ENCODE peak calls at places on chromosomes 6 and 20, in eight cellular contexts. B is astrocyte of the cerebellum; J is AG04450; Z is cardiac fibroblast; R is HCT116; O is lower lobe of right lung; P is CD8-positive, alpha-beta T cell; T is IMR-90. I is an unnamed sample.

GRCh38 chr20:23086056-23086551 is at the start of gene CD93:
- DNase-seq in B (no peak), J (no peak), Z (peak), R (no peak), O (peak), P (no peak), T (peak), I (no peak)

GRCh38 chr20:38730989-38731737 is 6.9 kb downstream of the SLC32A1 start:
- DNase-seq in B (no peak), J (no peak), Z (peak), R (peak), O (peak), P (peak), T (peak), I (no peak)

GRCh38 chr6:139240161-139241010 is 51.4 kb downstream of the TXLNB start:
- DNase-seq in B (peak), J (peak), Z (peak), R (no peak), O (no peak), P (no peak), T (peak), I (no peak)

GRCh38 chr6:13355043-13355945 is 27.0 kb upstream of the TBC1D7 start:
- DNase-seq in B (peak), J (peak), Z (peak), R (peak), O (no peak), P (no peak), T (peak), I (peak)

GRCh38 chr20:32839227-32839981 is 19.3 kb upstream of the EFCAB8 start:
- DNase-seq in B (no peak), J (no peak), Z (no peak), R (no peak), O (no peak), P (no peak), T (no peak), I (no peak)

GRCh38 chr6:159602370-159603185 is 90.5 kb downstream of the SOD2 start:
- DNase-seq in B (peak), J (no peak), Z (no peak), R (no peak), O (no peak), P (no peak), T (no peak), I (no peak)

GRCh38 chr20:18624948-18625347 is 37.1 kb downstream of the DTD1 start:
- DNase-seq in B (no peak), J (no peak), Z (no peak), R (no peak), O (no peak), P (no peak), T (no peak), I (no peak)

GRCh38 chr6:111657146-111657545 is 51.5 kb upstream of the TRAF3IP2 start:
- DNase-seq in B (no peak), J (no peak), Z (peak), R (no peak), O (no peak), P (no peak), T (peak), I (peak)

GRCh38 chr20:24208652-24209051 is 220.1 kb upstream of the GGTLC1 start:
- DNase-seq in B (no peak), J (no peak), Z (no peak), R (no peak), O (no peak), P (no peak), T (no peak), I (no peak)

GRCh38 chr6:13331516-13332348 is 3.4 kb upstream of the TBC1D7 start:
- DNase-seq in B (no peak), J (no peak), Z (peak), R (peak), O (no peak), P (no peak), T (peak), I (no peak)

GRCh38 chr6:94052754-94053153 is 633.4 kb upstream of the EPHA7 start:
- DNase-seq in B (no peak), J (no peak), Z (peak), R (no peak), O (no peak), P (no peak), T (no peak), I (no peak)

GRCh38 chr6:119604124-119604523 is 254.6 kb upstream of the MAN1A1 start:
- DNase-seq in B (no peak), J (no peak), Z (no peak), R (no peak), O (no peak), P (no peak), T (no peak), I (no peak)

GRCh38 chr20:59064214-59064722 is 21.7 kb upstream of the PRELID3B start:
- DNase-seq in B (no peak), J (no peak), Z (no peak), R (no peak), O (no peak), P (no peak), T (no peak), I (no peak)

GRCh38 chr20:63381781-63382431 is 20.8 kb upstream of the CHRNA4 start:
- DNase-seq in B (no peak), J (no peak), Z (peak), R (no peak), O (no peak), P (no peak), T (no peak), I (no peak)

GRCh38 chr6:98985391-98985790 is 37.6 kb upstream of the FBXL4 start:
- DNase-seq in B (no peak), J (no peak), Z (no peak), R (no peak), O (no peak), P (no peak), T (no peak), I (no peak)

GRCh38 chr20:19761853-19762252 is 3.8 kb downstream of the RIN2 start:
- DNase-seq in B (no peak), J (no peak), Z (no peak), R (no peak), O (no peak), P (no peak), T (no peak), I (no peak)

GRCh38 chr6:137588472-137588871 is 94.3 kb upstream of the OLIG3 start:
- DNase-seq in B (no peak), J (no peak), Z (no peak), R (no peak), O (no peak), P (no peak), T (no peak), I (no peak)

GRCh38 chr20:7859371-7859802 is 80.9 kb downstream of the HAO1 start:
- DNase-seq in B (peak), J (no peak), Z (peak), R (no peak), O (no peak), P (no peak), T (peak), I (peak)

GRCh38 chr6:2970034-2970685 is 1.2 kb downstream of the SERPINB6 start:
- DNase-seq in B (no peak), J (no peak), Z (peak), R (no peak), O (no peak), P (no peak), T (peak), I (no peak)

GRCh38 chr20:24786096-24786495 is 163.0 kb upstream of the CST7 start:
- DNase-seq in B (no peak), J (no peak), Z (no peak), R (no peak), O (peak), P (no peak), T (no peak), I (no peak)

GRCh38 chr6:56770011-56770520 is 127.4 kb upstream of the DST start:
- DNase-seq in B (no peak), J (no peak), Z (no peak), R (no peak), O (no peak), P (no peak), T (peak), I (no peak)

GRCh38 chr6:4280031-4280430 is 144.7 kb upstream of the ECI2 start:
- DNase-seq in B (no peak), J (no peak), Z (no peak), R (no peak), O (no peak), P (no peak), T (no peak), I (no peak)

GRCh38 chr6:45696738-45697137 is 318.9 kb downstream of the CLIC5 start:
- DNase-seq in B (no peak), J (no peak), Z (no peak), R (no peak), O (no peak), P (no peak), T (no peak), I (no peak)

GRCh38 chr6:40715501-40716403 is 128.6 kb upstream of the LRFN2 start:
- DNase-seq in B (no peak), J (no peak), Z (no peak), R (no peak), O (no peak), P (no peak), T (no peak), I (no peak)

GRCh38 chr20:10671850-10672578 is 1.8 kb downstream of the JAG1 start:
- DNase-seq in B (no peak), J (no peak), Z (peak), R (no peak), O (peak), P (no peak), T (peak), I (no peak)

GRCh38 chr6:132084811-132085509 is 133.8 kb upstream of the CCN2 start:
- DNase-seq in B (peak), J (peak), Z (peak), R (no peak), O (no peak), P (no peak), T (peak), I (peak)

GRCh38 chr20:33866398-33867079 is 55.4 kb downstream of the CHMP4B start:
- DNase-seq in B (no peak), J (no peak), Z (no peak), R (no peak), O (no peak), P (no peak), T (no peak), I (no peak)

GRCh38 chr6:168207421-168208175 is 112.0 kb downstream of the DACT2 start:
- DNase-seq in B (no peak), J (no peak), Z (no peak), R (no peak), O (no peak), P (no peak), T (no peak), I (no peak)

GRCh38 chr6:151291145-151292055 is 51.6 kb downstream of the AKAP12 start:
- DNase-seq in B (peak), J (peak), Z (peak), R (no peak), O (no peak), P (no peak), T (peak), I (peak)

GRCh38 chr6:53411451-53411850 is 62.7 kb upstream of the ELOVL5 start:
- DNase-seq in B (no peak), J (no peak), Z (peak), R (no peak), O (no peak), P (no peak), T (peak), I (no peak)

GRCh38 chr20:25248501-25249172 is 752 bp downstream of the PYGB start:
- DNase-seq in B (no peak), J (no peak), Z (peak), R (no peak), O (no peak), P (no peak), T (peak), I (no peak)

GRCh38 chr6:33429745-33430042 is 9.8 kb downstream of the SYNGAP1 start:
- DNase-seq in B (no peak), J (no peak), Z (no peak), R (no peak), O (no peak), P (no peak), T (no peak), I (no peak)

GRCh38 chr6:33428219-33428890 is 8.5 kb downstream of the SYNGAP1 start:
- DNase-seq in B (no peak), J (no peak), Z (peak), R (no peak), O (peak), P (no peak), T (no peak), I (no peak)

GRCh38 chr6:33427585-33428218 is 7.8 kb downstream of the SYNGAP1 start:
- DNase-seq in B (no peak), J (no peak), Z (no peak), R (no peak), O (peak), P (peak), T (no peak), I (no peak)

GRCh38 chr6:33430334-33430733 is 10.5 kb downstream of the SYNGAP1 start:
- DNase-seq in B (no peak), J (no peak), Z (no peak), R (no peak), O (no peak), P (no peak), T (no peak), I (no peak)

DNA sequence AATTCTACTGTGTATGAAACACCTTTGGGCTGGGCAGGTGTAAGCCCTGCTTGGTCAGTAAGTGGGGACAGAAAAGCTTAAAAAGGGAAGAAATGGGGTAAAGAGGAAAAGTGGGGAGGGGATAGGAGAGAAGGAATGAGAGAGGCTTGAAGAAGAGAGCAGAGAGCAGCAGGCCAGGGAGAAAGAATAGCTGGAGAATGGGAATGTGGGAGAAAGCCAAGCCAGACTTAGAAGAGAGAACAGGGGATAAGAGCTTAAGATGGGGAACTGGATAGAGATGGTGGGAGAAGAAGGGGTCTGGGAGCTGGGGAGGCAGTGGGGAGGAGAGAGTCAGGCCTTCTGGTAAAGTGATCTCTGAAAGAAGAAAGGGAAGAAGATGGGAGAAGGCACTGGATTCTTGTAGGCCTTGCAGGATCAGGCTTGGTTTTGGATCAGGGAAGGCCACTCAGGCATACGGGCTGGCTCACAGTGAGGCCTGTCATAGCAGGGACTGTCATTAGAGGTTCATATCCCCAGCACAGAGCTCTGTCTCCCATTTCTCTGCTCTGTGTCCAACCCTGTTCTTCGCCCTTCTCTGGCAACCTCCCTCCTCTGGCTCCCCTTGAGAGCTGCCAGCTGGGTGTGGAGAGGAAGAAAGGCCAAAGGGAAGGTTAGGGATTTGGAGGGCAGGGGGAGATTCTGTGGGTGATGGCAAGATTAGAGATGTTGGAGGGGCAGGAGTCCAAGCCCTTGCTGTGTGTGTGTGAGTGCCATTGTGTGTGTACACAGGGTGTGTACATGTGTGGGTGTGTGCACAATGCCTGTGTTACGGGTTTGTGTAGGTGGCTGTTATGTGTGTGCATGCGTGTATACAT is 9.3 kb downstream of the SYNGAP1 start:
- DNase-seq in B (no peak), J (no peak), Z (no peak), R (no peak), O (no peak), P (no peak), T (no peak), I (no peak)
- H3K4me3 ChIP-seq in B (no peak), J (peak), Z (peak), R (no peak), O (no peak), P (peak), T (no peak), I (peak)

GRCh38 chr6:153002613-153003293 is at the start of gene MTRF1L:
- DNase-seq in B (peak), J (peak), Z (peak), R (peak), O (peak), P (peak), T (peak), I (peak)
- TF ChIP-seq CTCF in B (no peak), J (no peak), Z (no peak), R (no peak), O (no peak), P (no peak), T (no peak), I (no peak)

GRCh38 chr6:36904096-36904495 is 18.3 kb downstream of the C6orf89 start:
- DNase-seq in B (no peak), J (no peak), Z (no peak), R (no peak), O (no peak), P (no peak), T (peak), I (no peak)
- H3K4me3 ChIP-seq in B (no peak), J (no peak), Z (no peak), R (no peak), O (no peak), P (no peak), T (no peak), I (no peak)

GRCh38 chr20:3405696-3406358 is 1.6 kb downstream of the DNAAF9 start:
- DNase-seq in B (no peak), J (no peak), Z (no peak), R (no peak), O (no peak), P (no peak), T (no peak), I (no peak)

GRCh38 chr20:3409417-3409816 is 1.9 kb upstream of the DNAAF9 start:
- DNase-seq in B (no peak), J (no peak), Z (no peak), R (no peak), O (no peak), P (no peak), T (no peak), I (no peak)

GRCh38 chr20:3406481-3407425 is 716 bp downstream of the DNAAF9 start:
- DNase-seq in B (no peak), J (no peak), Z (peak), R (no peak), O (peak), P (no peak), T (peak), I (no peak)

GRCh38 chr20:3408251-3408637 is 775 bp upstream of the DNAAF9 start:
- DNase-seq in B (no peak), J (no peak), Z (no peak), R (no peak), O (no peak), P (no peak), T (no peak), I (no peak)

DNA sequence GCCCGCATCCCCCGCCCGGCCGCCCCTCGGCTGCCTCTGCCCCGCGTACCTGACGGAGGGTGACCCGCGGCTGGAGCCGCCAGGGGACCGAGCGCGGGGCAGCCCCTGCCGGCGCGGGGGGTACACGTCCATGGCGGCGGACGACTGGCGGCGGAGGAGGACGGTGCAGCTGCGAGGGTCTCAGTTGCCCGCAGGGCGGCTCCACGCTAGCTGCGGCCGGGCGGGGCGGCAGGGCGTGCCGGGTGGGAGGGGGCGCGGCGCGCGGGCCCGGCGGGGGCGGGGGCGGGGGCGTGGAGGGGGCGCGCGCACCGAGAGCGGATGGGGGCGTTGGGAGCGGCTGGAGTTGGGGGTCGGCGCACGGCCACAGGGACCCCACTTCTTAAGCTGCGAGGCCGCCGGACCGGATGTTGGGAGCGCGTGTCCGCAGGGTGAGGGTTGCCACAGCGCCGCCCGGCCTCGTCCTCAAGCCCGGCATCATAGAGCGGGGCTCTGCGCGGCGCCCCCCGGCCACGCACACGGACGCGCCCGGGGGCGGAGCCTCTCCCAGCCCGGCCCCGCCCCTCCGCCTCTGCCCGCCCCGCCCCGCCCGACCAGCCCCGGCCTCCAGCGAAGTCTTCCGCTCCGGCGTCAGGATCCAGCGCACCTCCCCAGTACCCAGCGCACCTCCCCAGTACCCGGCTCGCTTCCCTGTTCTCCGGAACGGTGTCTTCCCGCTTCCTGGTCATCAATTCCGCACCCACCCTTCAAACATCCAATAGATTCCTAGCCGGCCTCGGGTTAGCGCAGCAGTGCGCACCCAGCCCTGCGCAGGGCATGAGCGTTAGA is at the start of gene DNAAF9:
- DNase-seq in B (peak), J (no peak), Z (peak), R (peak), O (peak), P (peak), T (peak), I (no peak)
- TF ChIP-seq CTCF in B (peak), J (no peak), Z (peak), R (peak), O (peak), P (no peak), T (peak), I (no peak)